ENCODE peak calls at places on chromosomes 3 and 15, in seven cellular contexts. H, O, B, E, Y, S and W are unnamed samples.

GRCh38 chr3:127455541-127456450 is 134.7 kb downstream of the TPRA1 start:
- DNase-seq in H (peak; percentile 90), O (peak; percentile 29), B (peak; percentile 87), E (peak; percentile 77), Y (peak; percentile 74), S (peak; percentile 46), W (peak; percentile 92)

GRCh38 chr15:72155021-72155621 is 36.9 kb downstream of the SENP8 start:
- DNase-seq in H (no peak), O (peak; percentile 6), B (no peak), E (no peak), Y (no peak), S (peak; percentile 11), W (no peak)

GRCh38 chr3:13013994-13014754 is 59.1 kb downstream of the IQSEC1 start:
- DNase-seq in H (no peak), O (no peak), B (no peak), E (no peak), Y (no peak), S (no peak), W (no peak)

GRCh38 chr15:83206971-83207621 is 527 bp downstream of the HDGFL3 start:
- DNase-seq in H (peak; percentile 41), O (no peak), B (peak; percentile 42), E (no peak), Y (peak; percentile 62), S (peak; percentile 49), W (peak; percentile 62)

GRCh38 chr15:70589221-70589620 is 174.1 kb downstream of the UACA start:
- DNase-seq in H (peak; percentile 2), O (peak; percentile 74), B (no peak), E (no peak), Y (no peak), S (peak; percentile 57), W (no peak)

GRCh38 chr3:113533534-113533892 is 1.2 kb downstream of the SIDT1 start:
- DNase-seq in H (no peak), O (no peak), B (no peak), E (no peak), Y (peak; percentile 12), S (no peak), W (no peak)

GRCh38 chr3:131541288-131541687 is 38.5 kb upstream of the MRPL3 start:
- DNase-seq in H (no peak), O (no peak), B (no peak), E (no peak), Y (no peak), S (no peak), W (no peak)

GRCh38 chr3:157142315-157142714 is 17.6 kb downstream of the CCNL1 start:
- DNase-seq in H (no peak), O (no peak), B (no peak), E (no peak), Y (peak; percentile 62), S (no peak), W (peak; percentile 59)

GRCh38 chr3:11600501-11601282 is 43.0 kb downstream of the VGLL4 start:
- DNase-seq in H (peak; percentile 81), O (peak; percentile 100), B (peak; percentile 78), E (peak; percentile 66), Y (peak; percentile 99), S (peak; percentile 99), W (peak; percentile 99)

GRCh38 chr3:74217467-74217866 is 397.0 kb downstream of the CNTN3 start:
- DNase-seq in H (no peak), O (no peak), B (no peak), E (no peak), Y (no peak), S (no peak), W (no peak)
- H3K23ac ChIP-seq in H (no peak overlapping the region), O (no peak overlapping the region), B (no peak overlapping the region), E (no peak overlapping the region), Y (no peak overlapping the region), S (no peak overlapping the region), W (no peak overlapping the region)

DNA sequence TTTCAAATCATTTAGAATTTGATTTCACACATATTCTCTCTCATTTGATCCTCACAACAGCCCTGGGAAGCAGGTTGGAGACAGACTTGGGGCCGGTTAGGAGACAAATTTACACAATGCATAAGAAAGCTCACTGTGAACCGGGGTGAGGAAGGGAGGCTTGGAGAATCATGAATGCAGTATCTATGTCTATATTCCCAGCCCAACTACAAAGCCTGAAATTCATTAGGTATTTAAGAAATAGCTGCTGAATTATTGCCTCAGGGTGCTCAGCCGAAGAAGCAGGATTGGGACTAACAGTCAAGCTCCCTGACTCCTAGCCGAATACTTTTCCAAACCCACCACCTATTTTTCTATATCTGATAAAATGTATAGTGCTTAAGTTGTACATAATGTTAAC is 8.4 kb upstream of the GOLGA6C start:
- DNase-seq in H (no peak), O (no peak), B (no peak), E (no peak), Y (no peak), S (no peak), W (no peak)
- H3K23ac ChIP-seq in H (no peak overlapping the region), O (no peak overlapping the region), B (no peak overlapping the region), E (no peak overlapping the region), Y (no peak overlapping the region), S (no peak overlapping the region), W (no peak overlapping the region)

DNA sequence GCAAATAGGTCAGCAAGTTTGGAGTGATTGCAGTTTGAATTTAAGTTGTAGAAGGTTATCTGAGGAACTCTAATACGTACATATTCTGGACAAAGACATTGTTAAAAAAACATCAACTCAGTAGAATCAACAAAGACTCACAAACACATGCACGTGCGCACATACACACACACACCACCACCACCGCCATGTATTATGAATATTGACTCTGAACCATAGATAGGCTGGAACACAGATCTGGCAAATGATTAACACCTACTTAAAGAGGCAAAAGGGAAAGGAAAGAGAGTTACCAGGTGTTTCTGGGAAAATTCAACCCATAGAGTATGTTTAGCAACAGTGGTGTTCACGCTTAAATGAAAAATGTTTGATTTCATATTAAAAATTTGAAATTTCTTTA is 334.2 kb upstream of the ALCAM start:
- DNase-seq in H (no peak), O (no peak), B (no peak), E (no peak), Y (no peak), S (no peak), W (no peak)
- H3K23ac ChIP-seq in H (no peak overlapping the region), O (no peak overlapping the region), B (no peak overlapping the region), E (no peak overlapping the region), Y (no peak overlapping the region), S (no peak overlapping the region), W (no peak overlapping the region)

GRCh38 chr15:40291088-40291574 is 8.3 kb upstream of the ANKRD63 start:
- DNase-seq in H (peak; percentile 71), O (peak; percentile 49), B (peak; percentile 62), E (no peak), Y (peak; percentile 64), S (peak; percentile 71), W (peak; percentile 71)
- H3K23ac ChIP-seq in H (no peak overlapping the region), O (no peak overlapping the region), B (peak overlapping the region; percentile 95), E (no peak overlapping the region), Y (no peak overlapping the region), S (peak overlapping the region; percentile 5), W (no peak overlapping the region)

GRCh38 chr3:49618412-49618811 is 55.7 kb upstream of the APEH start:
- DNase-seq in H (peak; percentile 21), O (no peak), B (no peak), E (no peak), Y (no peak), S (no peak), W (peak; percentile 20)
- H3K23ac ChIP-seq in H (no peak overlapping the region), O (no peak overlapping the region), B (no peak overlapping the region), E (no peak overlapping the region), Y (no peak overlapping the region), S (no peak overlapping the region), W (no peak overlapping the region)

GRCh38 chr3:141710888-141711616 is 27.0 kb upstream of the RNF7 start:
- DNase-seq in H (no peak), O (peak; percentile 94), B (no peak), E (no peak), Y (peak; percentile 38), S (peak; percentile 41), W (no peak)

GRCh38 chr3:141707741-141708203 is 30.3 kb upstream of the RNF7 start:
- DNase-seq in H (no peak), O (peak; percentile 64), B (no peak), E (no peak), Y (no peak), S (peak; percentile 59), W (no peak)

GRCh38 chr3:141708367-141708766 is 29.7 kb upstream of the RNF7 start:
- DNase-seq in H (no peak), O (peak; percentile 6), B (no peak), E (no peak), Y (no peak), S (peak; percentile 27), W (no peak)

GRCh38 chr3:141709126-141709770 is 28.9 kb upstream of the RNF7 start:
- DNase-seq in H (no peak), O (no peak), B (no peak), E (no peak), Y (no peak), S (no peak), W (no peak)

GRCh38 chr3:141710121-141710520 is 28.0 kb upstream of the RNF7 start:
- DNase-seq in H (no peak), O (no peak), B (no peak), E (no peak), Y (peak; percentile 75), S (no peak), W (no peak)
- H3K23ac ChIP-seq in H (no peak overlapping the region), O (no peak overlapping the region), B (no peak overlapping the region), E (no peak overlapping the region), Y (no peak overlapping the region), S (no peak overlapping the region), W (no peak overlapping the region)